ENCODE peak calls at places on chromosomes 3 and 15, in ten cellular contexts. R is iPS DF 6.9; B is CD4-positive, alpha-beta T cell; L is cardiac muscle cell; H is CD4-positive, CD25-positive, alpha-beta regulatory T cell; Y is heart right ventricle; I is CD8-positive, alpha-beta T cell; G is pancreas; N is A673; F is prostate gland. S is an unnamed sample. For H3K9me3, the result is how much of the 10 kb centered on the place peaks cover.

GRCh38 chr3:161671141-161671540 is 174.5 kb downstream of the OTOL1 start:
- DNase-seq in R (no peak), B (no peak), L (no peak), H (no peak), Y (no peak), I (no peak), G (no peak), N (no peak), F (no peak), S (no peak)

GRCh38 chr3:13624021-13624420 is 75.1 kb downstream of the FBLN2 start:
- DNase-seq in R (no peak), B (no peak), L (no peak), H (no peak), Y (no peak), I (no peak), G (no peak), N (no peak), F (no peak), S (no peak)

GRCh38 chr15:77815015-77815414 is 182.3 kb upstream of the LINGO1 start:
- DNase-seq in R (no peak), B (no peak), L (no peak), H (no peak), Y (no peak), I (no peak), G (no peak), N (no peak), F (no peak), S (no peak)

GRCh38 chr3:149487598-149488197 is 13.2 kb downstream of the TM4SF4 start:
- DNase-seq in R (no peak), B (no peak), L (no peak), H (no peak), Y (no peak), I (no peak), G (no peak), N (peak), F (no peak), S (no peak)

GRCh38 chr15:40046721-40047412 is 7.9 kb upstream of the SRP14 start:
- DNase-seq in R (no peak), B (no peak), L (peak), H (no peak), Y (no peak), I (no peak), G (no peak), N (peak), F (no peak), S (no peak)

GRCh38 chr3:45635475-45636256 is 41.1 kb downstream of the LIMD1 start:
- DNase-seq in R (peak), B (no peak), L (peak), H (no peak), Y (no peak), I (no peak), G (no peak), N (no peak), F (no peak), S (no peak)

GRCh38 chr3:124565013-124565412 is 165.2 kb upstream of the UMPS start:
- DNase-seq in R (no peak), B (peak), L (peak), H (peak), Y (no peak), I (peak), G (no peak), N (peak), F (peak), S (no peak)

GRCh38 chr3:30688776-30689175 is 82.4 kb downstream of the TGFBR2 start:
- DNase-seq in R (no peak), B (no peak), L (no peak), H (no peak), Y (no peak), I (no peak), G (no peak), N (no peak), F (no peak), S (no peak)

GRCh38 chr15:74130849-74131617 is 647 bp downstream of the ISLR2 start:
- DNase-seq in R (no peak), B (no peak), L (no peak), H (no peak), Y (no peak), I (no peak), G (no peak), N (no peak), F (no peak), S (no peak)

GRCh38 chr3:36444909-36445308 is 64.6 kb downstream of the STAC start:
- DNase-seq in R (no peak), B (no peak), L (peak), H (no peak), Y (no peak), I (no peak), G (no peak), N (no peak), F (no peak), S (no peak)

GRCh38 chr15:61621146-61621545 is 392.0 kb upstream of the RORA start:
- DNase-seq in R (peak), B (no peak), L (peak), H (no peak), Y (no peak), I (no peak), G (peak), N (peak), F (peak), S (no peak)

GRCh38 chr3:54243262-54243931 is 121.0 kb downstream of the CACNA2D3 start:
- DNase-seq in R (no peak), B (no peak), L (peak), H (no peak), Y (no peak), I (no peak), G (no peak), N (peak), F (no peak), S (no peak)

GRCh38 chr3:160343132-160343531 is 55.9 kb downstream of the IFT80 start:
- DNase-seq in R (no peak), B (no peak), L (peak), H (no peak), Y (no peak), I (no peak), G (no peak), N (peak), F (no peak), S (no peak)

GRCh38 chr3:65246561-65246960 is 558.8 kb upstream of the ADAMTS9 start:
- DNase-seq in R (no peak), B (no peak), L (no peak), H (no peak), Y (no peak), I (no peak), G (no peak), N (no peak), F (no peak), S (no peak)

GRCh38 chr3:154275965-154276364 is 48.3 kb downstream of the DHX36 start:
- DNase-seq in R (no peak), B (no peak), L (no peak), H (no peak), Y (no peak), I (no peak), G (no peak), N (no peak), F (no peak), S (no peak)

GRCh38 chr3:74789111-74789510 is 174.7 kb upstream of the CNTN3 start:
- DNase-seq in R (no peak), B (no peak), L (no peak), H (no peak), Y (no peak), I (no peak), G (no peak), N (no peak), F (no peak), S (no peak)

GRCh38 chr3:189756651-189757078 is 125.5 kb downstream of the TP63 start:
- DNase-seq in R (no peak), B (no peak), L (no peak), H (no peak), Y (no peak), I (no peak), G (no peak), N (no peak), F (no peak), S (no peak)

GRCh38 chr3:133169669-133170068 is 131.5 kb downstream of the TMEM108 start:
- DNase-seq in R (no peak), B (no peak), L (no peak), H (no peak), Y (no peak), I (no peak), G (no peak), N (no peak), F (no peak), S (no peak)

GRCh38 chr3:64859625-64860590 is 172.1 kb upstream of the ADAMTS9 start:
- DNase-seq in R (no peak), B (no peak), L (peak), H (no peak), Y (no peak), I (no peak), G (no peak), N (no peak), F (no peak), S (no peak)

GRCh38 chr3:18422972-18423371 is 2.2 kb downstream of the SATB1 start:
- DNase-seq in R (no peak), B (no peak), L (no peak), H (no peak), Y (no peak), I (no peak), G (no peak), N (no peak), F (no peak), S (no peak)

GRCh38 chr3:187041362-187042061 is 97.8 kb downstream of the RPL39L start:
- DNase-seq in R (no peak), B (peak), L (peak), H (peak), Y (no peak), I (peak), G (no peak), N (peak), F (no peak), S (no peak)

GRCh38 chr15:77243146-77243545 is 172.2 kb upstream of the TSPAN3 start:
- DNase-seq in R (no peak), B (no peak), L (peak), H (no peak), Y (no peak), I (no peak), G (no peak), N (peak), F (no peak), S (no peak)

GRCh38 chr3:52529376-52530333 is 4.0 kb downstream of the NT5DC2 start:
- DNase-seq in R (no peak), B (no peak), L (peak), H (no peak), Y (no peak), I (no peak), G (no peak), N (no peak), F (no peak), S (no peak)

GRCh38 chr3:196640501-196640968 is 1.0 kb downstream of the NRROS start:
- DNase-seq in R (no peak), B (peak), L (no peak), H (no peak), Y (no peak), I (no peak), G (no peak), N (no peak), F (no peak), S (no peak)

GRCh38 chr15:80989110-80989517 is 505 bp downstream of the MESD start:
- DNase-seq in R (no peak), B (no peak), L (peak), H (no peak), Y (no peak), I (no peak), G (no peak), N (no peak), F (no peak), S (no peak)

GRCh38 chr15:61051570-61052031 is 177.5 kb downstream of the RORA start:
- DNase-seq in R (peak), B (no peak), L (peak), H (no peak), Y (peak), I (no peak), G (no peak), N (peak), F (peak), S (no peak)

DNA sequence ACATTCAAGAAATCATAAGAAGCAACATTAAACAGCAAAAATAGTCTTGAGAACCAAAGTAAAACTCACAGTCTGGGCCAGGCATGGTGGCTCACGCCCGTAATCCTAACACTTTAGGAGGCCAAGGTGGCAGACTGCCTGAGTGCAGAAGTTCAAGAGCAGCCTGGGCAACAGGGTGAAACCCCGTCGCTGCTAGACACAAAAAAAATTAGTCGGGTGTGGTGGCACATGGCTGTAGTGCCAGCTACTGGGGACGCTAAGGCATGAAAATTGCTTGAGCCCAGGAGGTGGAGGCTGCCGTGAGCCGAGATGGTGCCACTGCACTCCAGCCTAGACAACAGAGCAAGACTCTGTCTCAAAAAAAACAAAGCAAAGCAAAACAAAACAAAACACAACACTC is 117.7 kb upstream of the GOLGA6L6 start:
- DNase-seq in R (no peak), B (no peak), L (no peak), H (no peak), Y (no peak), I (no peak), G (peak), N (peak), F (no peak), S (no peak)
- H3K9me3 ChIP-seq in R (under half), B (under half), L (under half), H (under half), Y (under half), I (under half), G (under half), N (under half), F (under half), S (under half)

DNA sequence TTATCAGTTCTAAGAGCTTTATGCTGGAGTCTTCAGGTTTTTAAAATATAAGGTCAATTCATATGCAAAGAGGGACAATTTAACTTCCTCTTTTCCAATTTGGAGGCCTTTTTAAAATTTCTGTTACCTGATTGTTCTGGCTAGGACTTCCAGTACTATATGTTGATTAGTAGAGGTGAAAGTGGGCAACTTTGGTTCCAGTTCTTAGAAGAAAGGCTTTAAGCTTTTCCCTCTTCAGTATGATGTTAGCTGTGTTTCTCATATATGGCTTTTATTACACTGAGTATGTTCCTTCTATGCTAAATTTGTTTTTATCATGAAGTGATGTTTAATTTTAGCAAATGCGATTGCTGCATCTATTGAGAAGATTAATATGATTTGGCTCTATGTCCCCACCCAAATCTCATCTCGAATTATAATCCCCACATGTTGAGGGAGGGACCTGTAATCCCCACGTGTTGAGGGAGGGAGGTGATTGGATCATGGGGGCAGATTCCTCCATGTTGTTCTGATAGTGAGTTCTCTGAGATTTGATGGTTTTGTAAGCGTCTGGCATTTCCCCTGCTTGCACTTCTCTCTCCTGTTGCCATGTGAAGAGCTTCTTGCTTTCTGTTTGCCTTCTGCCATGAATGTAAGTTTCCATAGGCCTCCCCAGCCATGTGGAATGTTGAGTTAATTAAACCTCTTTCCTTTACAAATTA is 33.8 kb downstream of the FAIM start:
- DNase-seq in R (no peak), B (no peak), L (no peak), H (no peak), Y (no peak), I (no peak), G (no peak), N (no peak), F (no peak), S (no peak)
- H3K9me3 ChIP-seq in R (under half), B (half or more), L (under half), H (under half), Y (half or more), I (under half), G (under half), N (under half), F (under half), S (under half)

DNA sequence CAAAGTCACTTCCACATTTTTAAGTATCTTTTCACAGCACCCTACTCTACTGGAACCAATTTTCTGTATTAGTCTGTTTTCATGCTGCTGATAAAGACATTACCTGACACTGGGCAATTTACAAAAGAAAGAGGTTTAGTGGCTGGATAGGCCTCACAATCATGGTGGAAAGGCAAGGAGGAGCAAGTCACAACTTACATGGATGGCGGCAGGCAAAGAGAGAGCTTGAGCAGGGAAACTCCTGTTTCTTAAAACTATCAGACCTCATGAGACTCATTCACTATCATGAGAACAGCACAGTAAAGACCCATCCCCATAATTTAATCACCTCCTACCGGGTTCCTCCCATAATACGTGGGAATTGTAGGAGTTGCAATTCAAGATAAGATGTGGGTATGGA is 18.7 kb downstream of the MCCC1 start:
- DNase-seq in R (no peak), B (no peak), L (no peak), H (no peak), Y (no peak), I (no peak), G (no peak), N (no peak), F (no peak), S (no peak)
- H3K9me3 ChIP-seq in R (under half), B (under half), L (under half), H (under half), Y (under half), I (under half), G (under half), N (under half), F (under half), S (under half)

GRCh38 chr3:14680716-14681115 is 5.8 kb downstream of the C3orf20 start:
- DNase-seq in R (no peak), B (no peak), L (peak), H (no peak), Y (no peak), I (no peak), G (no peak), N (no peak), F (no peak), S (no peak)

GRCh38 chr3:14674841-14675240 is at the start of gene C3orf20:
- DNase-seq in R (no peak), B (no peak), L (no peak), H (no peak), Y (no peak), I (no peak), G (no peak), N (no peak), F (no peak), S (no peak)

GRCh38 chr3:14678015-14678503 is 3.1 kb downstream of the C3orf20 start:
- DNase-seq in R (no peak), B (no peak), L (no peak), H (no peak), Y (no peak), I (no peak), G (no peak), N (no peak), F (no peak), S (no peak)

GRCh38 chr3:14680115-14680514 is 5.2 kb downstream of the C3orf20 start:
- DNase-seq in R (no peak), B (no peak), L (no peak), H (no peak), Y (no peak), I (no peak), G (no peak), N (no peak), F (no peak), S (no peak)

DNA sequence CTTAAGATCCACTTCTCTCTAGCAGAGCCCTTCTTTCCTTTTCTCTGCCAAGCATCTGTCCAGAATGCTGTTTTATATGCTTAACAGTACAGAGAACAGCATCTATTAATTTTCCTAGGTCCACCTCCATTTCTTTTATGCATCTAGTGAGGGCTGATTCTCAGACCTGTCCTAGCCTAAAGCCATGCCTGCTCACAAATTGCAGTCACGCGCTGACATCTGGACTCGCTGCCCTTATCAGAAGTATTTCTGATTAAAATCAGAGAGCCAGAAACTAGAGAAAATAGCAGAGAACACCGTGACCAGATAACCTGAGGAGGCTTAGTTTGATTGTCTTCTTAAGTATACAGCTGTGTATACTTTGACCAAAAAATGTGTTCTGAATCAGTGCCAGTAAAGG is 1.9 kb downstream of the C3orf20 start:
- DNase-seq in R (no peak), B (no peak), L (no peak), H (no peak), Y (no peak), I (no peak), G (no peak), N (no peak), F (no peak), S (no peak)
- H3K9me3 ChIP-seq in R (under half), B (under half), L (under half), H (under half), Y (under half), I (under half), G (under half), N (under half), F (under half), S (under half)

DNA sequence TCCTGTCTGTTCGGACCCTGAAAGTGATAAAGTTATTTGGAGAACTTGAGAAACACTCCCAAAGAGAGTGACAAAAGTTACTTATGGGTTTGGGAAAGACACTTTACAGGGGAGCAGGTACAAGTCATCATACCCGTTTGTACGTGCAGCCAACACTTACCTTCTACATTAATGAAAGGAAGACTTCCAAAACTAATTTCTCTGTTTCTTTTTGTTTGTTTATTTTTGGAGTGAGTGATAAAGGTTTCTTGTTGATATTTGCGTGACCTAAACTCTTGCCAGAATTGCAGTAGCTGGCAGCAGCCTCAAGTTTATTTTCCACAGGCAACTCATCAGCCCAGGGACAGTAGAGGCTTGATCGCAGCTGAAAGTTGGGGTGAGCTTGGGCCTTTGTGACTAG is 8.4 kb downstream of the ABHD2 start:
- DNase-seq in R (no peak), B (no peak), L (no peak), H (no peak), Y (no peak), I (no peak), G (no peak), N (no peak), F (no peak), S (no peak)
- H3K9me3 ChIP-seq in R (under half), B (under half), L (under half), H (under half), Y (under half), I (under half), G (under half), N (under half), F (under half), S (under half)

GRCh38 chr3:78995087-78995486 is 772.7 kb downstream of the ROBO1 start:
- DNase-seq in R (no peak), B (no peak), L (no peak), H (no peak), Y (no peak), I (no peak), G (no peak), N (no peak), F (no peak), S (no peak)
- H3K9me3 ChIP-seq in R (under half), B (under half), L (under half), H (under half), Y (under half), I (under half), G (under half), N (under half), F (under half), S (under half)

S was measured in T-helper 17 cell.